ENCODE peak calls at places on chromosomes 5 and 9, in seven cellular contexts. H, M, W, U, L, J and O are unnamed samples.

GRCh38 chr5:55601209-55601618 is 66.5 kb upstream of the PLPP1 start:
- DNase-seq in U (peak), J (peak), L (no peak), W (no peak), M (peak), H (peak), O (peak)

GRCh38 chr9:110892689-110893088 is 145.6 kb downstream of the LPAR1 start:
- DNase-seq in L (no peak), U (no peak), M (no peak), H (no peak), J (no peak), W (no peak), O (no peak)

GRCh38 chr9:115373000-115373709 is 255.2 kb upstream of the TNC start:
- DNase-seq in M (no peak), L (no peak), J (peak), H (peak), U (peak), W (no peak), O (peak)

GRCh38 chr5:133389066-133389590 is 223.2 kb downstream of the FSTL4 start:
- DNase-seq in L (no peak), M (peak), J (no peak), W (no peak), H (no peak), U (no peak), O (no peak)

GRCh38 chr9:95491543-95492330 is 25.0 kb downstream of the PTCH1 start:
- DNase-seq in H (no peak), J (no peak), W (no peak), U (no peak), M (no peak), L (no peak), O (no peak)

GRCh38 chr5:115414406-115415142 is 118.1 kb upstream of the CCDC112 start:
- DNase-seq in M (no peak), H (peak), J (peak), L (no peak), U (no peak), W (no peak), O (peak)

GRCh38 chr9:83062011-83062652 is 810 bp downstream of the RASEF start:
- DNase-seq in H (no peak), W (no peak), L (no peak), U (peak), J (peak), M (no peak), O (no peak)

GRCh38 chr9:18382243-18382642 is 91.7 kb upstream of the ADAMTSL1 start:
- DNase-seq in M (no peak), L (no peak), J (peak), U (no peak), W (no peak), H (no peak), O (no peak)

GRCh38 chr5:96968614-96969013 is 32.7 kb downstream of the LNPEP start:
- DNase-seq in J (no peak), W (no peak), U (no peak), M (no peak), L (peak), H (no peak), O (no peak)

GRCh38 chr9:110802416-110803035 is 133.9 kb downstream of the MUSK start:
- DNase-seq in M (no peak), H (peak), W (no peak), U (no peak), J (peak), L (no peak), O (peak)

GRCh38 chr5:90119531-90119940 is 290.0 kb downstream of the CETN3 start:
- DNase-seq in M (no peak), L (no peak), W (no peak), J (peak), U (no peak), H (no peak), O (no peak)

GRCh38 chr9:138037140-138037539 is 159.6 kb downstream of the CACNA1B start:
- DNase-seq in J (no peak), L (peak), U (no peak), W (no peak), M (peak), H (no peak), O (no peak)

GRCh38 chr5:148949871-148950863 is 112.7 kb downstream of the SH3TC2 start:
- DNase-seq in U (no peak), J (peak), H (no peak), W (no peak), L (no peak), M (no peak), O (peak)

GRCh38 chr9:4281676-4282075 is 18.2 kb downstream of the GLIS3 start:
- DNase-seq in L (no peak), J (no peak), W (no peak), U (no peak), H (no peak), M (no peak), O (no peak)

GRCh38 chr5:113050606-113051391 is 74.2 kb downstream of the DCP2 start:
- DNase-seq in M (no peak), U (no peak), L (no peak), J (peak), W (no peak), H (peak), O (peak)

GRCh38 chr5:6328173-6328572 is 50.2 kb downstream of the MED10 start:
- DNase-seq in H (no peak), M (no peak), L (no peak), U (peak), J (peak), W (no peak), O (no peak)

GRCh38 chr9:86054695-86055094 is 44.7 kb downstream of the GOLM1 start:
- DNase-seq in H (no peak), U (no peak), W (no peak), M (no peak), L (no peak), J (no peak), O (no peak)

GRCh38 chr9:22147818-22148573 is 138.9 kb upstream of the CDKN2B start:
- DNase-seq in W (no peak), L (no peak), M (no peak), U (peak), J (peak), H (peak), O (peak)

GRCh38 chr9:37976714-37977477 is 73.0 kb upstream of the SLC25A51 start:
- DNase-seq in H (peak), M (no peak), L (no peak), J (peak), U (no peak), W (no peak), O (peak)

GRCh38 chr9:14051459-14051858 is 262.5 kb downstream of the NFIB start:
- DNase-seq in W (no peak), J (peak), M (no peak), H (peak), L (no peak), U (no peak), O (no peak)

GRCh38 chr5:149747141-149747832 is 17.2 kb downstream of the PPARGC1B start:
- DNase-seq in W (no peak), U (peak), M (no peak), J (no peak), L (no peak), H (no peak), O (no peak)

GRCh38 chr5:170277953-170278352 is 19.6 kb downstream of the LCP2 start:
- DNase-seq in L (no peak), J (no peak), H (no peak), U (no peak), W (no peak), M (no peak), O (no peak)

GRCh38 chr5:149297340-149298023 is 25.8 kb downstream of the AFAP1L1 start:
- DNase-seq in M (no peak), H (no peak), L (no peak), W (no peak), U (no peak), J (no peak), O (no peak)

GRCh38 chr5:87004101-87004500 is 263.6 kb upstream of the RASA1 start:
- DNase-seq in U (no peak), J (peak), M (no peak), H (no peak), W (no peak), L (no peak), O (peak)

GRCh38 chr9:85377751-85378289 is 363.9 kb downstream of the AGTPBP1 start:
- DNase-seq in J (peak), W (no peak), M (no peak), U (no peak), H (no peak), L (no peak), O (peak)

GRCh38 chr5:175657593-175658271 is at the start of gene HRH2:
- DNase-seq in J (no peak), H (no peak), L (peak), W (no peak), M (no peak), U (no peak), O (no peak)

GRCh38 chr9:136015656-136016055 is 54.5 kb upstream of the UBAC1 start:
- DNase-seq in M (no peak), J (no peak), U (no peak), W (no peak), H (no peak), L (no peak), O (no peak)

GRCh38 chr5:54180616-54181015 is 129.8 kb downstream of the ARL15 start:
- DNase-seq in J (peak), U (no peak), W (no peak), H (no peak), M (no peak), L (no peak), O (no peak)

GRCh38 chr9:18707489-18708210 is 233.7 kb downstream of the ADAMTSL1 start:
- DNase-seq in M (no peak), L (no peak), J (no peak), H (no peak), W (no peak), U (no peak), O (no peak)

GRCh38 chr9:134367796-134368490 is 41.7 kb downstream of the RXRA start:
- DNase-seq in L (peak), J (no peak), W (no peak), U (no peak), M (no peak), H (no peak), O (no peak)